ENCODE peak calls at places on chromosomes 4 and X, in seven cellular contexts. One of them, this sample, is unnamed.

GRCh38 chrX:41022579-41022978 is 62.7 kb upstream of the USP9X start:
- DNase-seq in activated CD8-positive, alpha-beta memory T cell treated with anti-CD3 and anti-CD28 coated beads, Interleukin-2, amount 50 U/mL, for 48 hours: no peak
- DNase-seq in stimulated activated naive CD4-positive, alpha-beta T cell treated with Interleukin-2 at 50 U/mL for 16 hours: no peak
- DNase-seq in CD4-positive, alpha-beta T cell: no peak
- DNase-seq in activated T-cell treated with anti-CD3 and anti-CD28 coated beads, Interleukin-2, amount 50 U/mL, for 24 hours: no peak
- DNase-seq in NCI-H446 treated with DMSO at 0.1 percent for 48 hours: no peak
- DNase-seq in heart left ventricle: no peak
- DNase-seq in this sample: no peak

GRCh38 chr4:81346719-81347118 is 125.0 kb downstream of the RASGEF1B start:
- DNase-seq in activated CD8-positive, alpha-beta memory T cell treated with anti-CD3 and anti-CD28 coated beads, Interleukin-2, amount 50 U/mL, for 48 hours: no peak
- DNase-seq in stimulated activated naive CD4-positive, alpha-beta T cell treated with Interleukin-2 at 50 U/mL for 16 hours: no peak
- DNase-seq in CD4-positive, alpha-beta T cell: no peak
- DNase-seq in activated T-cell treated with anti-CD3 and anti-CD28 coated beads, Interleukin-2, amount 50 U/mL, for 24 hours: no peak
- DNase-seq in NCI-H446 treated with DMSO at 0.1 percent for 48 hours: no peak
- DNase-seq in heart left ventricle: no peak
- DNase-seq in this sample: no peak

GRCh38 chr4:25531272-25531671 is 124.4 kb upstream of the SLC34A2 start:
- DNase-seq in activated CD8-positive, alpha-beta memory T cell treated with anti-CD3 and anti-CD28 coated beads, Interleukin-2, amount 50 U/mL, for 48 hours: no peak
- DNase-seq in stimulated activated naive CD4-positive, alpha-beta T cell treated with Interleukin-2 at 50 U/mL for 16 hours: no peak
- DNase-seq in CD4-positive, alpha-beta T cell: no peak
- DNase-seq in activated T-cell treated with anti-CD3 and anti-CD28 coated beads, Interleukin-2, amount 50 U/mL, for 24 hours: no peak
- DNase-seq in NCI-H446 treated with DMSO at 0.1 percent for 48 hours: no peak
- DNase-seq in heart left ventricle: no peak
- DNase-seq in this sample: no peak

GRCh38 chr4:153131478-153132069 is 72.7 kb upstream of the TRIM2 start:
- DNase-seq in activated CD8-positive, alpha-beta memory T cell treated with anti-CD3 and anti-CD28 coated beads, Interleukin-2, amount 50 U/mL, for 48 hours: peak
- DNase-seq in stimulated activated naive CD4-positive, alpha-beta T cell treated with Interleukin-2 at 50 U/mL for 16 hours: no peak
- DNase-seq in CD4-positive, alpha-beta T cell: no peak
- DNase-seq in activated T-cell treated with anti-CD3 and anti-CD28 coated beads, Interleukin-2, amount 50 U/mL, for 24 hours: peak
- DNase-seq in NCI-H446 treated with DMSO at 0.1 percent for 48 hours: peak
- DNase-seq in heart left ventricle: no peak
- DNase-seq in this sample: no peak

GRCh38 chr4:176302283-176303275 is 17.2 kb upstream of the SPCS3 start:
- DNase-seq in activated CD8-positive, alpha-beta memory T cell treated with anti-CD3 and anti-CD28 coated beads, Interleukin-2, amount 50 U/mL, for 48 hours: no peak
- DNase-seq in stimulated activated naive CD4-positive, alpha-beta T cell treated with Interleukin-2 at 50 U/mL for 16 hours: no peak
- DNase-seq in CD4-positive, alpha-beta T cell: no peak
- DNase-seq in activated T-cell treated with anti-CD3 and anti-CD28 coated beads, Interleukin-2, amount 50 U/mL, for 24 hours: no peak
- DNase-seq in NCI-H446 treated with DMSO at 0.1 percent for 48 hours: no peak
- DNase-seq in heart left ventricle: no peak
- DNase-seq in this sample: no peak

GRCh38 chr4:7341486-7342222 is 93.1 kb downstream of the PSAPL1 start:
- DNase-seq in activated CD8-positive, alpha-beta memory T cell treated with anti-CD3 and anti-CD28 coated beads, Interleukin-2, amount 50 U/mL, for 48 hours: no peak
- DNase-seq in stimulated activated naive CD4-positive, alpha-beta T cell treated with Interleukin-2 at 50 U/mL for 16 hours: no peak
- DNase-seq in CD4-positive, alpha-beta T cell: no peak
- DNase-seq in activated T-cell treated with anti-CD3 and anti-CD28 coated beads, Interleukin-2, amount 50 U/mL, for 24 hours: no peak
- DNase-seq in NCI-H446 treated with DMSO at 0.1 percent for 48 hours: no peak
- DNase-seq in heart left ventricle: no peak
- DNase-seq in this sample: no peak

GRCh38 chr4:176475091-176475490 is 155.3 kb downstream of the SPCS3 start:
- DNase-seq in activated CD8-positive, alpha-beta memory T cell treated with anti-CD3 and anti-CD28 coated beads, Interleukin-2, amount 50 U/mL, for 48 hours: no peak
- DNase-seq in stimulated activated naive CD4-positive, alpha-beta T cell treated with Interleukin-2 at 50 U/mL for 16 hours: no peak
- DNase-seq in CD4-positive, alpha-beta T cell: no peak
- DNase-seq in activated T-cell treated with anti-CD3 and anti-CD28 coated beads, Interleukin-2, amount 50 U/mL, for 24 hours: no peak
- DNase-seq in NCI-H446 treated with DMSO at 0.1 percent for 48 hours: no peak
- DNase-seq in heart left ventricle: no peak
- DNase-seq in this sample: no peak

GRCh38 chr4:124431663-124432192 is 280.8 kb downstream of the ANKRD50 start:
- DNase-seq in activated CD8-positive, alpha-beta memory T cell treated with anti-CD3 and anti-CD28 coated beads, Interleukin-2, amount 50 U/mL, for 48 hours: no peak
- DNase-seq in stimulated activated naive CD4-positive, alpha-beta T cell treated with Interleukin-2 at 50 U/mL for 16 hours: no peak
- DNase-seq in CD4-positive, alpha-beta T cell: no peak
- DNase-seq in activated T-cell treated with anti-CD3 and anti-CD28 coated beads, Interleukin-2, amount 50 U/mL, for 24 hours: no peak
- DNase-seq in NCI-H446 treated with DMSO at 0.1 percent for 48 hours: no peak
- DNase-seq in heart left ventricle: no peak
- DNase-seq in this sample: no peak

GRCh38 chrX:53831662-53832635 is 145.4 kb upstream of the HUWE1 start:
- DNase-seq in activated CD8-positive, alpha-beta memory T cell treated with anti-CD3 and anti-CD28 coated beads, Interleukin-2, amount 50 U/mL, for 48 hours: no peak
- DNase-seq in stimulated activated naive CD4-positive, alpha-beta T cell treated with Interleukin-2 at 50 U/mL for 16 hours: peak
- DNase-seq in CD4-positive, alpha-beta T cell: peak
- DNase-seq in activated T-cell treated with anti-CD3 and anti-CD28 coated beads, Interleukin-2, amount 50 U/mL, for 24 hours: peak
- DNase-seq in NCI-H446 treated with DMSO at 0.1 percent for 48 hours: no peak
- DNase-seq in heart left ventricle: no peak
- DNase-seq in this sample: peak

GRCh38 chrX:103356023-103356798 is at the start of gene TCEAL9:
- DNase-seq in activated CD8-positive, alpha-beta memory T cell treated with anti-CD3 and anti-CD28 coated beads, Interleukin-2, amount 50 U/mL, for 48 hours: peak
- DNase-seq in stimulated activated naive CD4-positive, alpha-beta T cell treated with Interleukin-2 at 50 U/mL for 16 hours: no peak
- DNase-seq in CD4-positive, alpha-beta T cell: no peak
- DNase-seq in activated T-cell treated with anti-CD3 and anti-CD28 coated beads, Interleukin-2, amount 50 U/mL, for 24 hours: no peak
- DNase-seq in NCI-H446 treated with DMSO at 0.1 percent for 48 hours: peak
- DNase-seq in heart left ventricle: peak
- DNase-seq in this sample: no peak

GRCh38 chrX:23008431-23009099 is 8.8 kb downstream of the DDX53 start:
- DNase-seq in activated CD8-positive, alpha-beta memory T cell treated with anti-CD3 and anti-CD28 coated beads, Interleukin-2, amount 50 U/mL, for 48 hours: no peak
- DNase-seq in stimulated activated naive CD4-positive, alpha-beta T cell treated with Interleukin-2 at 50 U/mL for 16 hours: no peak
- DNase-seq in CD4-positive, alpha-beta T cell: no peak
- DNase-seq in activated T-cell treated with anti-CD3 and anti-CD28 coated beads, Interleukin-2, amount 50 U/mL, for 24 hours: no peak
- DNase-seq in NCI-H446 treated with DMSO at 0.1 percent for 48 hours: peak
- DNase-seq in heart left ventricle: no peak
- DNase-seq in this sample: no peak

GRCh38 chrX:45775462-45775861 is 574.8 kb upstream of the DIPK2B start:
- DNase-seq in activated CD8-positive, alpha-beta memory T cell treated with anti-CD3 and anti-CD28 coated beads, Interleukin-2, amount 50 U/mL, for 48 hours: no peak
- DNase-seq in stimulated activated naive CD4-positive, alpha-beta T cell treated with Interleukin-2 at 50 U/mL for 16 hours: no peak
- DNase-seq in CD4-positive, alpha-beta T cell: no peak
- DNase-seq in activated T-cell treated with anti-CD3 and anti-CD28 coated beads, Interleukin-2, amount 50 U/mL, for 24 hours: no peak
- DNase-seq in NCI-H446 treated with DMSO at 0.1 percent for 48 hours: no peak
- DNase-seq in heart left ventricle: no peak
- DNase-seq in this sample: no peak

GRCh38 chr4:113090954-113091353 is 41.5 kb downstream of the ANK2 start:
- DNase-seq in activated CD8-positive, alpha-beta memory T cell treated with anti-CD3 and anti-CD28 coated beads, Interleukin-2, amount 50 U/mL, for 48 hours: no peak
- DNase-seq in stimulated activated naive CD4-positive, alpha-beta T cell treated with Interleukin-2 at 50 U/mL for 16 hours: no peak
- DNase-seq in CD4-positive, alpha-beta T cell: no peak
- DNase-seq in activated T-cell treated with anti-CD3 and anti-CD28 coated beads, Interleukin-2, amount 50 U/mL, for 24 hours: no peak
- DNase-seq in NCI-H446 treated with DMSO at 0.1 percent for 48 hours: no peak
- DNase-seq in heart left ventricle: no peak
- DNase-seq in this sample: no peak

GRCh38 chr4:8910100-8910821 is 38.6 kb upstream of the HMX1 start:
- DNase-seq in activated CD8-positive, alpha-beta memory T cell treated with anti-CD3 and anti-CD28 coated beads, Interleukin-2, amount 50 U/mL, for 48 hours: no peak
- DNase-seq in stimulated activated naive CD4-positive, alpha-beta T cell treated with Interleukin-2 at 50 U/mL for 16 hours: no peak
- DNase-seq in CD4-positive, alpha-beta T cell: no peak
- DNase-seq in activated T-cell treated with anti-CD3 and anti-CD28 coated beads, Interleukin-2, amount 50 U/mL, for 24 hours: no peak
- DNase-seq in NCI-H446 treated with DMSO at 0.1 percent for 48 hours: no peak
- DNase-seq in heart left ventricle: peak
- DNase-seq in this sample: no peak

GRCh38 chr4:112234952-112235609 is 3.5 kb downstream of the AP1AR start:
- DNase-seq in activated CD8-positive, alpha-beta memory T cell treated with anti-CD3 and anti-CD28 coated beads, Interleukin-2, amount 50 U/mL, for 48 hours: no peak
- DNase-seq in stimulated activated naive CD4-positive, alpha-beta T cell treated with Interleukin-2 at 50 U/mL for 16 hours: peak
- DNase-seq in CD4-positive, alpha-beta T cell: peak
- DNase-seq in activated T-cell treated with anti-CD3 and anti-CD28 coated beads, Interleukin-2, amount 50 U/mL, for 24 hours: no peak
- DNase-seq in NCI-H446 treated with DMSO at 0.1 percent for 48 hours: peak
- DNase-seq in heart left ventricle: peak
- DNase-seq in this sample: no peak

GRCh38 chr4:103292373-103292772 is 94.2 kb upstream of the CENPE start:
- DNase-seq in activated CD8-positive, alpha-beta memory T cell treated with anti-CD3 and anti-CD28 coated beads, Interleukin-2, amount 50 U/mL, for 48 hours: no peak
- DNase-seq in stimulated activated naive CD4-positive, alpha-beta T cell treated with Interleukin-2 at 50 U/mL for 16 hours: no peak
- DNase-seq in CD4-positive, alpha-beta T cell: no peak
- DNase-seq in activated T-cell treated with anti-CD3 and anti-CD28 coated beads, Interleukin-2, amount 50 U/mL, for 24 hours: no peak
- DNase-seq in NCI-H446 treated with DMSO at 0.1 percent for 48 hours: no peak
- DNase-seq in heart left ventricle: no peak
- DNase-seq in this sample: no peak

GRCh38 chr4:69965628-69966027 is at the start of gene CSN2:
- DNase-seq in activated CD8-positive, alpha-beta memory T cell treated with anti-CD3 and anti-CD28 coated beads, Interleukin-2, amount 50 U/mL, for 48 hours: no peak
- DNase-seq in stimulated activated naive CD4-positive, alpha-beta T cell treated with Interleukin-2 at 50 U/mL for 16 hours: no peak
- DNase-seq in CD4-positive, alpha-beta T cell: no peak
- DNase-seq in activated T-cell treated with anti-CD3 and anti-CD28 coated beads, Interleukin-2, amount 50 U/mL, for 24 hours: no peak
- DNase-seq in NCI-H446 treated with DMSO at 0.1 percent for 48 hours: no peak
- DNase-seq in heart left ventricle: no peak
- DNase-seq in this sample: no peak

GRCh38 chr4:137685357-137685756 is 153.1 kb upstream of the PCDH18 start:
- DNase-seq in activated CD8-positive, alpha-beta memory T cell treated with anti-CD3 and anti-CD28 coated beads, Interleukin-2, amount 50 U/mL, for 48 hours: no peak
- DNase-seq in stimulated activated naive CD4-positive, alpha-beta T cell treated with Interleukin-2 at 50 U/mL for 16 hours: no peak
- DNase-seq in CD4-positive, alpha-beta T cell: no peak
- DNase-seq in activated T-cell treated with anti-CD3 and anti-CD28 coated beads, Interleukin-2, amount 50 U/mL, for 24 hours: no peak
- DNase-seq in NCI-H446 treated with DMSO at 0.1 percent for 48 hours: peak
- DNase-seq in heart left ventricle: no peak
- DNase-seq in this sample: no peak

GRCh38 chr4:186622788-186623464 is 67.6 kb upstream of the MTNR1A start:
- DNase-seq in activated CD8-positive, alpha-beta memory T cell treated with anti-CD3 and anti-CD28 coated beads, Interleukin-2, amount 50 U/mL, for 48 hours: no peak
- DNase-seq in stimulated activated naive CD4-positive, alpha-beta T cell treated with Interleukin-2 at 50 U/mL for 16 hours: no peak
- DNase-seq in CD4-positive, alpha-beta T cell: no peak
- DNase-seq in activated T-cell treated with anti-CD3 and anti-CD28 coated beads, Interleukin-2, amount 50 U/mL, for 24 hours: no peak
- DNase-seq in NCI-H446 treated with DMSO at 0.1 percent for 48 hours: no peak
- DNase-seq in heart left ventricle: no peak
- DNase-seq in this sample: no peak

GRCh38 chrX:23380581-23380980 is 45.9 kb downstream of the PTCHD1 start:
- DNase-seq in activated CD8-positive, alpha-beta memory T cell treated with anti-CD3 and anti-CD28 coated beads, Interleukin-2, amount 50 U/mL, for 48 hours: no peak
- DNase-seq in stimulated activated naive CD4-positive, alpha-beta T cell treated with Interleukin-2 at 50 U/mL for 16 hours: no peak
- DNase-seq in CD4-positive, alpha-beta T cell: no peak
- DNase-seq in activated T-cell treated with anti-CD3 and anti-CD28 coated beads, Interleukin-2, amount 50 U/mL, for 24 hours: no peak
- DNase-seq in NCI-H446 treated with DMSO at 0.1 percent for 48 hours: no peak
- DNase-seq in heart left ventricle: no peak
- DNase-seq in this sample: no peak

GRCh38 chr4:123564758-123565346 is 168.3 kb downstream of the SPRY1 start:
- DNase-seq in activated CD8-positive, alpha-beta memory T cell treated with anti-CD3 and anti-CD28 coated beads, Interleukin-2, amount 50 U/mL, for 48 hours: peak
- DNase-seq in stimulated activated naive CD4-positive, alpha-beta T cell treated with Interleukin-2 at 50 U/mL for 16 hours: no peak
- DNase-seq in CD4-positive, alpha-beta T cell: peak
- DNase-seq in activated T-cell treated with anti-CD3 and anti-CD28 coated beads, Interleukin-2, amount 50 U/mL, for 24 hours: peak
- DNase-seq in NCI-H446 treated with DMSO at 0.1 percent for 48 hours: peak
- DNase-seq in heart left ventricle: peak
- DNase-seq in this sample: peak

GRCh38 chrX:21798677-21799219 is 40.7 kb upstream of the MBTPS2 start:
- DNase-seq in activated CD8-positive, alpha-beta memory T cell treated with anti-CD3 and anti-CD28 coated beads, Interleukin-2, amount 50 U/mL, for 48 hours: no peak
- DNase-seq in stimulated activated naive CD4-positive, alpha-beta T cell treated with Interleukin-2 at 50 U/mL for 16 hours: no peak
- DNase-seq in CD4-positive, alpha-beta T cell: no peak
- DNase-seq in activated T-cell treated with anti-CD3 and anti-CD28 coated beads, Interleukin-2, amount 50 U/mL, for 24 hours: no peak
- DNase-seq in NCI-H446 treated with DMSO at 0.1 percent for 48 hours: peak
- DNase-seq in heart left ventricle: no peak
- DNase-seq in this sample: no peak

GRCh38 chr4:4618846-4619245 is 77.0 kb upstream of the STX18 start:
- DNase-seq in activated CD8-positive, alpha-beta memory T cell treated with anti-CD3 and anti-CD28 coated beads, Interleukin-2, amount 50 U/mL, for 48 hours: no peak
- DNase-seq in stimulated activated naive CD4-positive, alpha-beta T cell treated with Interleukin-2 at 50 U/mL for 16 hours: no peak
- DNase-seq in CD4-positive, alpha-beta T cell: no peak
- DNase-seq in activated T-cell treated with anti-CD3 and anti-CD28 coated beads, Interleukin-2, amount 50 U/mL, for 24 hours: no peak
- DNase-seq in NCI-H446 treated with DMSO at 0.1 percent for 48 hours: peak
- DNase-seq in heart left ventricle: no peak
- DNase-seq in this sample: no peak

GRCh38 chrX:130772313-130773140 is 130.5 kb downstream of the ENOX2 start:
- DNase-seq in activated CD8-positive, alpha-beta memory T cell treated with anti-CD3 and anti-CD28 coated beads, Interleukin-2, amount 50 U/mL, for 48 hours: no peak
- DNase-seq in stimulated activated naive CD4-positive, alpha-beta T cell treated with Interleukin-2 at 50 U/mL for 16 hours: no peak
- DNase-seq in CD4-positive, alpha-beta T cell: no peak
- DNase-seq in activated T-cell treated with anti-CD3 and anti-CD28 coated beads, Interleukin-2, amount 50 U/mL, for 24 hours: no peak
- DNase-seq in NCI-H446 treated with DMSO at 0.1 percent for 48 hours: no peak
- DNase-seq in heart left ventricle: no peak
- DNase-seq in this sample: no peak

GRCh38 chr4:18815779-18816173 is 794.2 kb upstream of the LCORL start:
- DNase-seq in activated CD8-positive, alpha-beta memory T cell treated with anti-CD3 and anti-CD28 coated beads, Interleukin-2, amount 50 U/mL, for 48 hours: no peak
- DNase-seq in stimulated activated naive CD4-positive, alpha-beta T cell treated with Interleukin-2 at 50 U/mL for 16 hours: no peak
- DNase-seq in CD4-positive, alpha-beta T cell: no peak
- DNase-seq in activated T-cell treated with anti-CD3 and anti-CD28 coated beads, Interleukin-2, amount 50 U/mL, for 24 hours: no peak
- DNase-seq in NCI-H446 treated with DMSO at 0.1 percent for 48 hours: no peak
- DNase-seq in heart left ventricle: no peak
- DNase-seq in this sample: no peak

GRCh38 chr4:12712648-12713339 is 771.3 kb downstream of the RAB28 start:
- DNase-seq in activated CD8-positive, alpha-beta memory T cell treated with anti-CD3 and anti-CD28 coated beads, Interleukin-2, amount 50 U/mL, for 48 hours: no peak
- DNase-seq in stimulated activated naive CD4-positive, alpha-beta T cell treated with Interleukin-2 at 50 U/mL for 16 hours: no peak
- DNase-seq in CD4-positive, alpha-beta T cell: no peak
- DNase-seq in activated T-cell treated with anti-CD3 and anti-CD28 coated beads, Interleukin-2, amount 50 U/mL, for 24 hours: no peak
- DNase-seq in NCI-H446 treated with DMSO at 0.1 percent for 48 hours: no peak
- DNase-seq in heart left ventricle: no peak
- DNase-seq in this sample: no peak

GRCh38 chr4:81454498-81454897 is 17.2 kb downstream of the RASGEF1B start:
- DNase-seq in activated CD8-positive, alpha-beta memory T cell treated with anti-CD3 and anti-CD28 coated beads, Interleukin-2, amount 50 U/mL, for 48 hours: no peak
- DNase-seq in stimulated activated naive CD4-positive, alpha-beta T cell treated with Interleukin-2 at 50 U/mL for 16 hours: peak
- DNase-seq in CD4-positive, alpha-beta T cell: no peak
- DNase-seq in activated T-cell treated with anti-CD3 and anti-CD28 coated beads, Interleukin-2, amount 50 U/mL, for 24 hours: no peak
- DNase-seq in NCI-H446 treated with DMSO at 0.1 percent for 48 hours: no peak
- DNase-seq in heart left ventricle: no peak
- DNase-seq in this sample: peak

GRCh38 chr4:109801895-109802319 is at the start of gene CFI:
- DNase-seq in activated CD8-positive, alpha-beta memory T cell treated with anti-CD3 and anti-CD28 coated beads, Interleukin-2, amount 50 U/mL, for 48 hours: no peak
- DNase-seq in stimulated activated naive CD4-positive, alpha-beta T cell treated with Interleukin-2 at 50 U/mL for 16 hours: no peak
- DNase-seq in CD4-positive, alpha-beta T cell: no peak
- DNase-seq in activated T-cell treated with anti-CD3 and anti-CD28 coated beads, Interleukin-2, amount 50 U/mL, for 24 hours: no peak
- DNase-seq in NCI-H446 treated with DMSO at 0.1 percent for 48 hours: no peak
- DNase-seq in heart left ventricle: no peak
- DNase-seq in this sample: no peak

GRCh38 chrX:28997716-28998115 is 410.5 kb downstream of the IL1RAPL1 start:
- DNase-seq in activated CD8-positive, alpha-beta memory T cell treated with anti-CD3 and anti-CD28 coated beads, Interleukin-2, amount 50 U/mL, for 48 hours: no peak
- DNase-seq in stimulated activated naive CD4-positive, alpha-beta T cell treated with Interleukin-2 at 50 U/mL for 16 hours: no peak
- DNase-seq in CD4-positive, alpha-beta T cell: no peak
- DNase-seq in activated T-cell treated with anti-CD3 and anti-CD28 coated beads, Interleukin-2, amount 50 U/mL, for 24 hours: no peak
- DNase-seq in NCI-H446 treated with DMSO at 0.1 percent for 48 hours: no peak
- DNase-seq in heart left ventricle: peak
- DNase-seq in this sample: no peak

GRCh38 chrX:120749141-120749846 is 119.4 kb upstream of the C1GALT1C1 start:
- DNase-seq in activated CD8-positive, alpha-beta memory T cell treated with anti-CD3 and anti-CD28 coated beads, Interleukin-2, amount 50 U/mL, for 48 hours: no peak
- DNase-seq in stimulated activated naive CD4-positive, alpha-beta T cell treated with Interleukin-2 at 50 U/mL for 16 hours: no peak
- DNase-seq in CD4-positive, alpha-beta T cell: no peak
- DNase-seq in activated T-cell treated with anti-CD3 and anti-CD28 coated beads, Interleukin-2, amount 50 U/mL, for 24 hours: no peak
- DNase-seq in NCI-H446 treated with DMSO at 0.1 percent for 48 hours: no peak
- DNase-seq in heart left ventricle: no peak
- DNase-seq in this sample: no peak

GRCh38 chr4:147733614-147734344 is 1.9 kb downstream of the ARHGAP10 start:
- DNase-seq in activated CD8-positive, alpha-beta memory T cell treated with anti-CD3 and anti-CD28 coated beads, Interleukin-2, amount 50 U/mL, for 48 hours: no peak
- DNase-seq in stimulated activated naive CD4-positive, alpha-beta T cell treated with Interleukin-2 at 50 U/mL for 16 hours: no peak
- DNase-seq in CD4-positive, alpha-beta T cell: no peak
- DNase-seq in activated T-cell treated with anti-CD3 and anti-CD28 coated beads, Interleukin-2, amount 50 U/mL, for 24 hours: no peak
- DNase-seq in NCI-H446 treated with DMSO at 0.1 percent for 48 hours: no peak
- DNase-seq in heart left ventricle: peak
- DNase-seq in this sample: no peak

GRCh38 chr4:151887816-151888180 is 127.0 kb upstream of the GATB start:
- DNase-seq in activated CD8-positive, alpha-beta memory T cell treated with anti-CD3 and anti-CD28 coated beads, Interleukin-2, amount 50 U/mL, for 48 hours: peak
- DNase-seq in stimulated activated naive CD4-positive, alpha-beta T cell treated with Interleukin-2 at 50 U/mL for 16 hours: no peak
- DNase-seq in CD4-positive, alpha-beta T cell: no peak
- DNase-seq in activated T-cell treated with anti-CD3 and anti-CD28 coated beads, Interleukin-2, amount 50 U/mL, for 24 hours: no peak
- DNase-seq in NCI-H446 treated with DMSO at 0.1 percent for 48 hours: no peak
- DNase-seq in heart left ventricle: no peak
- DNase-seq in this sample: no peak

GRCh38 chrX:3435057-3435456 is 88.6 kb upstream of the MXRA5 start:
- DNase-seq in activated CD8-positive, alpha-beta memory T cell treated with anti-CD3 and anti-CD28 coated beads, Interleukin-2, amount 50 U/mL, for 48 hours: no peak
- DNase-seq in stimulated activated naive CD4-positive, alpha-beta T cell treated with Interleukin-2 at 50 U/mL for 16 hours: no peak
- DNase-seq in CD4-positive, alpha-beta T cell: no peak
- DNase-seq in activated T-cell treated with anti-CD3 and anti-CD28 coated beads, Interleukin-2, amount 50 U/mL, for 24 hours: no peak
- DNase-seq in NCI-H446 treated with DMSO at 0.1 percent for 48 hours: no peak
- DNase-seq in heart left ventricle: no peak
- DNase-seq in this sample: no peak

GRCh38 chrX:63350551-63350950 is 581 bp downstream of the SPIN4 start:
- DNase-seq in activated CD8-positive, alpha-beta memory T cell treated with anti-CD3 and anti-CD28 coated beads, Interleukin-2, amount 50 U/mL, for 48 hours: peak
- DNase-seq in stimulated activated naive CD4-positive, alpha-beta T cell treated with Interleukin-2 at 50 U/mL for 16 hours: peak
- DNase-seq in CD4-positive, alpha-beta T cell: no peak
- DNase-seq in activated T-cell treated with anti-CD3 and anti-CD28 coated beads, Interleukin-2, amount 50 U/mL, for 24 hours: peak
- DNase-seq in NCI-H446 treated with DMSO at 0.1 percent for 48 hours: no peak
- DNase-seq in heart left ventricle: peak
- DNase-seq in this sample: peak

GRCh38 chrX:154751121-154751668 is 318 bp upstream of the GAB3 start:
- DNase-seq in activated CD8-positive, alpha-beta memory T cell treated with anti-CD3 and anti-CD28 coated beads, Interleukin-2, amount 50 U/mL, for 48 hours: no peak
- DNase-seq in stimulated activated naive CD4-positive, alpha-beta T cell treated with Interleukin-2 at 50 U/mL for 16 hours: no peak
- DNase-seq in CD4-positive, alpha-beta T cell: no peak
- DNase-seq in activated T-cell treated with anti-CD3 and anti-CD28 coated beads, Interleukin-2, amount 50 U/mL, for 24 hours: peak
- DNase-seq in NCI-H446 treated with DMSO at 0.1 percent for 48 hours: no peak
- DNase-seq in heart left ventricle: peak
- DNase-seq in this sample: no peak

This sample was measured in T-helper 2 cell treated with Interferon-gamma antibody and Interleukin-4, amounts not matched to agents 5 μg/mL and 100 μg/mL, for 36 hours.